ENCODE peak calls at places on chromosome 5, in ten cellular contexts. F is lung; B is stimulated activated naive B cell treated with anti-CD40 and anti-IgM and Interleukin-4, amounts not matched to agents 10 μg/mL and 1 μg/mL and 100 μg/mL, for 72 hours; D is astrocyte of the spinal cord; W is breast epithelium; E is endodermal cell; R is putamen; Q is cardiac fibroblast; A is GM12865; V is T-cell. T is an unnamed sample.
A peak's percentile ranks its signal among the peaks of the same experiment; 100 is the strongest.

GRCh38 chr5:122471752-122472061 is 159.7 kb downstream of the SNCAIP start:
- DNase-seq in D (no peak), Q (no peak), B (no peak), V (no peak), R (no peak), A (no peak), W (no peak), F (no peak), E (no peak), T (no peak)

GRCh38 chr5:9454012-9454481 is 91.8 kb downstream of the SEMA5A start:
- DNase-seq in F (no peak), A (peak; percentile 16), D (no peak), R (no peak), V (no peak), E (no peak), W (no peak), Q (no peak), B (no peak), T (no peak)

GRCh38 chr5:175166013-175166412 is 278.0 kb downstream of the DRD1 start:
- DNase-seq in A (no peak), D (no peak), W (no peak), V (no peak), E (no peak), B (no peak), R (no peak), F (no peak), Q (no peak), T (no peak)

GRCh38 chr5:112240011-112240410 is 179.1 kb downstream of the EPB41L4A start:
- DNase-seq in B (no peak), V (no peak), A (no peak), R (no peak), F (no peak), Q (no peak), D (no peak), E (no peak), W (no peak), T (no peak)

GRCh38 chr5:168579987-168580508 is 880 bp upstream of the PANK3 start:
- DNase-seq in D (no peak), B (no peak), Q (peak; percentile 7), R (no peak), E (peak; percentile 57), W (no peak), F (no peak), A (no peak), V (no peak), T (no peak)

GRCh38 chr5:129241755-129242154 is 147.2 kb downstream of the ISOC1 start:
- DNase-seq in E (no peak), F (no peak), W (no peak), V (no peak), Q (no peak), A (no peak), D (no peak), B (no peak), R (no peak), T (no peak)

GRCh38 chr5:33901176-33901575 is 9.4 kb upstream of the ADAMTS12 start:
- DNase-seq in B (no peak), D (no peak), A (no peak), F (no peak), V (no peak), Q (peak; percentile 57), R (no peak), E (no peak), W (no peak), T (no peak)

GRCh38 chr5:38783011-38783551 is 62.7 kb upstream of the OSMR start:
- DNase-seq in A (no peak), Q (peak; percentile 92), W (no peak), V (no peak), B (no peak), R (no peak), E (no peak), F (no peak), D (peak; percentile 99), T (no peak)

GRCh38 chr5:149799119-149799623 is 69.1 kb downstream of the PPARGC1B start:
- DNase-seq in R (no peak), D (peak; percentile 78), E (no peak), A (no peak), W (peak; percentile 71), V (no peak), B (no peak), Q (peak; percentile 78), F (no peak), T (no peak)

GRCh38 chr5:88298425-88298824 is 29.8 kb upstream of the TMEM161B start:
- DNase-seq in A (no peak), W (no peak), Q (peak; percentile 6), R (no peak), V (no peak), F (no peak), D (peak; percentile 16), B (no peak), E (no peak), T (no peak)

GRCh38 chr5:36763454-36763853 is 113.1 kb upstream of the NIPBL start:
- DNase-seq in F (peak; percentile 60), Q (no peak), W (no peak), B (no peak), R (no peak), V (no peak), D (no peak), A (no peak), E (no peak), T (no peak)

GRCh38 chr5:60495644-60496520 is 204.1 kb downstream of the DEPDC1B start:
- DNase-seq in F (no peak), E (no peak), D (peak; percentile 30), Q (no peak), R (peak; percentile 85), W (peak; percentile 23), B (no peak), V (no peak), A (no peak), T (no peak)

GRCh38 chr5:171650605-171651004 is 135.0 kb upstream of the SMIM23 start:
- DNase-seq in Q (no peak), R (no peak), B (no peak), E (no peak), A (no peak), D (no peak), F (no peak), V (no peak), W (no peak), T (no peak)